ENCODE peak calls at places on chromosomes 5 and 9, in five cellular contexts. K is CD4-positive, CD25-positive, alpha-beta regulatory T cell; E is stimulated activated CD4-positive, alpha-beta T cell treated with anti-CD3 and anti-CD28 coated beads, Interleukin-1b, Interleukin-23, amount 100 ng/mL, for 24 hours; Q is GM12865; U is HT-29. X is an unnamed sample.

GRCh38 chr5:32217886-32218396 is 43.8 kb upstream of the GOLPH3 start:
- DNase-seq in K (no peak), Q (peak), U (peak), E (no peak), X (peak)

GRCh38 chr9:123507992-123508391 is 152.0 kb downstream of the CRB2 start:
- DNase-seq in U (no peak), E (no peak), K (no peak), Q (no peak), X (no peak)

GRCh38 chr9:28688172-28688571 is 1114.9 kb upstream of the C9orf72 start:
- DNase-seq in Q (no peak), U (no peak), K (no peak), E (no peak), X (no peak)

GRCh38 chr9:98120476-98120875 is 1.5 kb upstream of the TRIM14 start:
- DNase-seq in E (no peak), K (no peak), U (peak), Q (no peak), X (peak)

GRCh38 chr5:123000731-123001130 is 35.8 kb downstream of the PPIC start:
- DNase-seq in U (no peak), K (no peak), E (no peak), Q (no peak), X (no peak)

GRCh38 chr9:11356101-11356500 is 743.3 kb upstream of the PTPRD start:
- DNase-seq in E (no peak), U (no peak), Q (no peak), K (no peak), X (no peak)

GRCh38 chr5:14663734-14664269 is 716 bp upstream of the OTULIN start:
- DNase-seq in K (peak), E (no peak), Q (peak), U (peak), X (peak)

GRCh38 chr5:76714771-76715483 is 999 bp upstream of the F2R start:
- DNase-seq in Q (no peak), K (peak), E (no peak), U (peak), X (peak)

GRCh38 chr9:2242778-2243395 is 227.7 kb downstream of the SMARCA2 start:
- DNase-seq in U (peak), Q (no peak), K (no peak), E (no peak), X (peak)